ENCODE peak calls at places on chromosomes 6 and 20, in five cellular contexts. One of them, this sample, is unnamed.

GRCh38 chr20:56187791-56188190 is 60.7 kb upstream of the MC3R start:
- DNase-seq in posterior cingulate gyrus: no peak
- DNase-seq in substantia nigra: peak; percentile 22
- DNase-seq in cardiac septum: no peak
- DNase-seq in body of pancreas: no peak
- DNase-seq in this sample: no peak

GRCh38 chr6:130778946-130779657 is 48.1 kb upstream of the SMLR1 start:
- DNase-seq in posterior cingulate gyrus: no peak
- DNase-seq in substantia nigra: no peak
- DNase-seq in cardiac septum: no peak
- DNase-seq in body of pancreas: no peak
- DNase-seq in this sample: no peak

GRCh38 chr6:109007521-109007920 is 87.1 kb downstream of the SESN1 start:
- DNase-seq in posterior cingulate gyrus: no peak
- DNase-seq in substantia nigra: no peak
- DNase-seq in cardiac septum: no peak
- DNase-seq in body of pancreas: no peak
- DNase-seq in this sample: no peak

GRCh38 chr6:169885131-169885530 is 133.7 kb downstream of the ERMARD start:
- DNase-seq in posterior cingulate gyrus: no peak
- DNase-seq in substantia nigra: no peak
- DNase-seq in cardiac septum: peak; percentile 14
- DNase-seq in body of pancreas: no peak
- DNase-seq in this sample: no peak

GRCh38 chr6:158805698-158806373 is 13.3 kb downstream of the EZR start:
- DNase-seq in posterior cingulate gyrus: no peak
- DNase-seq in substantia nigra: no peak
- DNase-seq in cardiac septum: no peak
- DNase-seq in body of pancreas: no peak
- DNase-seq in this sample: no peak

GRCh38 chr20:36196676-36197075 is 39.6 kb upstream of the AAR2 start:
- DNase-seq in posterior cingulate gyrus: no peak
- DNase-seq in substantia nigra: no peak
- DNase-seq in cardiac septum: no peak
- DNase-seq in body of pancreas: no peak
- DNase-seq in this sample: no peak

GRCh38 chr6:116665464-116665863 is 3.1 kb downstream of the ZUP1 start:
- DNase-seq in posterior cingulate gyrus: no peak
- DNase-seq in substantia nigra: no peak
- DNase-seq in cardiac septum: no peak
- DNase-seq in body of pancreas: no peak
- DNase-seq in this sample: no peak

GRCh38 chr6:130717657-130718056 is 109.5 kb upstream of the SMLR1 start:
- DNase-seq in posterior cingulate gyrus: no peak
- DNase-seq in substantia nigra: no peak
- DNase-seq in cardiac septum: no peak
- DNase-seq in body of pancreas: no peak
- DNase-seq in this sample: no peak

GRCh38 chr20:15316556-15316955 is 979.1 kb upstream of the FLRT3 start:
- DNase-seq in posterior cingulate gyrus: no peak
- DNase-seq in substantia nigra: no peak
- DNase-seq in cardiac septum: no peak
- DNase-seq in body of pancreas: no peak
- DNase-seq in this sample: no peak

GRCh38 chr6:107972413-107973096 is 14.5 kb upstream of the SEC63 start:
- DNase-seq in posterior cingulate gyrus: no peak
- DNase-seq in substantia nigra: no peak
- DNase-seq in cardiac septum: no peak
- DNase-seq in body of pancreas: no peak
- DNase-seq in this sample: no peak

GRCh38 chr20:31857861-31858835 is 12.2 kb downstream of the DUSP15 start:
- DNase-seq in posterior cingulate gyrus: no peak
- DNase-seq in substantia nigra: no peak
- DNase-seq in cardiac septum: peak; percentile 55
- DNase-seq in body of pancreas: no peak
- DNase-seq in this sample: no peak

GRCh38 chr6:158815915-158816314 is 3.3 kb downstream of the EZR start:
- DNase-seq in posterior cingulate gyrus: no peak
- DNase-seq in substantia nigra: no peak
- DNase-seq in cardiac septum: no peak
- DNase-seq in body of pancreas: no peak
- DNase-seq in this sample: no peak

GRCh38 chr6:110951986-110952794 is 6.3 kb upstream of the GTF3C6 start:
- DNase-seq in posterior cingulate gyrus: no peak
- DNase-seq in substantia nigra: no peak
- DNase-seq in cardiac septum: no peak
- DNase-seq in body of pancreas: no peak
- DNase-seq in this sample: no peak

GRCh38 chr6:119289651-119290050 is 59.9 kb downstream of the MAN1A1 start:
- DNase-seq in posterior cingulate gyrus: no peak
- DNase-seq in substantia nigra: no peak
- DNase-seq in cardiac septum: no peak
- DNase-seq in body of pancreas: no peak
- DNase-seq in this sample: no peak

GRCh38 chr6:7137335-7138106 is 29.8 kb downstream of the RREB1 start:
- DNase-seq in posterior cingulate gyrus: no peak
- DNase-seq in substantia nigra: peak; percentile 38
- DNase-seq in cardiac septum: no peak
- DNase-seq in body of pancreas: peak; percentile 59
- DNase-seq in this sample: no peak

GRCh38 chr20:63433351-63433750 is 39.1 kb downstream of the KCNQ2 start:
- DNase-seq in posterior cingulate gyrus: no peak
- DNase-seq in substantia nigra: no peak
- DNase-seq in cardiac septum: no peak
- DNase-seq in body of pancreas: no peak
- DNase-seq in this sample: no peak

GRCh38 chr20:32570401-32571190 is 14.5 kb downstream of the NOL4L start:
- DNase-seq in posterior cingulate gyrus: no peak
- DNase-seq in substantia nigra: peak; percentile 25
- DNase-seq in cardiac septum: no peak
- DNase-seq in body of pancreas: peak; percentile 37
- DNase-seq in this sample: no peak

GRCh38 chr6:11710968-11711643 is 67.5 kb downstream of the ADTRP start:
- DNase-seq in posterior cingulate gyrus: no peak
- DNase-seq in substantia nigra: no peak
- DNase-seq in cardiac septum: no peak
- DNase-seq in body of pancreas: no peak
- DNase-seq in this sample: no peak

GRCh38 chr6:82902290-82902689 is 163.4 kb downstream of the UBE3D start:
- DNase-seq in posterior cingulate gyrus: no peak
- DNase-seq in substantia nigra: no peak
- DNase-seq in cardiac septum: no peak
- DNase-seq in body of pancreas: no peak
- DNase-seq in this sample: no peak

GRCh38 chr20:58228103-58228483 is 360 bp downstream of the ANKRD60 start:
- DNase-seq in posterior cingulate gyrus: no peak
- DNase-seq in substantia nigra: no peak
- DNase-seq in cardiac septum: no peak
- DNase-seq in body of pancreas: no peak
- DNase-seq in this sample: no peak

GRCh38 chr6:157944983-157945931 is 36.4 kb upstream of the SYNJ2 start:
- DNase-seq in posterior cingulate gyrus: no peak
- DNase-seq in substantia nigra: no peak
- DNase-seq in cardiac septum: no peak
- DNase-seq in body of pancreas: no peak
- DNase-seq in this sample: no peak

GRCh38 chr6:151213352-151213751 is 26.4 kb upstream of the AKAP12 start:
- DNase-seq in posterior cingulate gyrus: no peak
- DNase-seq in substantia nigra: no peak
- DNase-seq in cardiac septum: no peak
- DNase-seq in body of pancreas: no peak
- DNase-seq in this sample: no peak

GRCh38 chr6:133184798-133185380 is 56.3 kb upstream of the EYA4 start:
- DNase-seq in posterior cingulate gyrus: no peak
- DNase-seq in substantia nigra: no peak
- DNase-seq in cardiac septum: no peak
- DNase-seq in body of pancreas: no peak
- DNase-seq in this sample: no peak

GRCh38 chr6:170456334-170456733 is 96.8 kb downstream of the PSMB1 start:
- DNase-seq in posterior cingulate gyrus: no peak
- DNase-seq in substantia nigra: no peak
- DNase-seq in cardiac septum: no peak
- DNase-seq in body of pancreas: no peak
- DNase-seq in this sample: no peak

GRCh38 chr6:90241229-90241873 is 55.3 kb downstream of the BACH2 start:
- DNase-seq in posterior cingulate gyrus: no peak
- DNase-seq in substantia nigra: no peak
- DNase-seq in cardiac septum: no peak
- DNase-seq in body of pancreas: no peak
- DNase-seq in this sample: no peak

GRCh38 chr6:44269921-44270525 is at the start of gene TMEM151B:
- DNase-seq in posterior cingulate gyrus: no peak
- DNase-seq in substantia nigra: no peak
- DNase-seq in cardiac septum: no peak
- DNase-seq in body of pancreas: no peak
- DNase-seq in this sample: no peak

GRCh38 chr6:146905313-146905712 is 298.9 kb upstream of the STXBP5 start:
- DNase-seq in posterior cingulate gyrus: no peak
- DNase-seq in substantia nigra: no peak
- DNase-seq in cardiac septum: no peak
- DNase-seq in body of pancreas: peak; percentile 76
- DNase-seq in this sample: no peak

This sample was measured in endothelial cell.